ENCODE peak calls at places on chromosomes 7 and 10, in four cellular contexts. A is hepatocyte; I is stimulated activated CD4-positive, alpha-beta T cell treated with anti-CD3 and anti-CD28 coated beads, Interleukin-4, amount 100 ng/mL, for 24 hours; Q is DMS53. K is an unnamed sample.

GRCh38 chr7:4013793-4014192 is 668.3 kb upstream of the FOXK1 start:
- DNase-seq in A (no peak), I (no peak), Q (no peak), K (no peak)

GRCh38 chr10:104297697-104298660 is 29.0 kb downstream of the GSTO2 start:
- DNase-seq in A (no peak), I (no peak), Q (peak; percentile 41), K (no peak)

GRCh38 chr10:49831352-49832040 is 69.4 kb upstream of the OGDHL start:
- DNase-seq in A (no peak), I (no peak), Q (no peak), K (no peak)

GRCh38 chr10:3624367-3624766 is 160.6 kb downstream of the KLF6 start:
- DNase-seq in A (no peak), I (no peak), Q (no peak), K (no peak)

GRCh38 chr7:24388212-24388611 is 104.2 kb downstream of the NPY start:
- DNase-seq in A (no peak), I (no peak), Q (peak; percentile 64), K (no peak)

GRCh38 chr7:138665669-138666140 is 35.5 kb downstream of the SVOPL start:
- DNase-seq in A (no peak), I (no peak), Q (no peak), K (no peak)

GRCh38 chr10:52387744-52388143 is 73.7 kb downstream of the DKK1 start:
- DNase-seq in A (no peak), I (no peak), Q (peak; percentile 72), K (no peak)

GRCh38 chr10:71073451-71074175 is 138.8 kb upstream of the UNC5B start:
- DNase-seq in A (no peak), I (no peak), Q (no peak), K (no peak)

GRCh38 chr7:130490287-130490686 is 1.6 kb upstream of the MEST start:
- DNase-seq in A (no peak), I (no peak), Q (no peak), K (no peak)

K was measured in GOT3.